ENCODE peak calls at places on chromosomes 6 and 20, in six cellular contexts. One of them, this sample, is unnamed.

GRCh38 chr20:25223179-25223661 is 24.7 kb upstream of the PYGB start:
- DNase-seq in effector memory CD4-positive, alpha-beta T cell: no peak
- DNase-seq in IMR-90: peak
- DNase-seq in stimulated activated naive CD4-positive, alpha-beta T cell: no peak
- DNase-seq in T-helper 2 cell: no peak
- DNase-seq in AG20443: peak
- DNase-seq in this sample: no peak

GRCh38 chr6:105250523-105250922 is 70.7 kb upstream of the POPDC3 start:
- DNase-seq in stimulated activated naive CD4-positive, alpha-beta T cell: no peak
- DNase-seq in T-helper 2 cell: no peak
- DNase-seq in effector memory CD4-positive, alpha-beta T cell: no peak
- DNase-seq in AG20443: no peak
- DNase-seq in IMR-90: no peak
- DNase-seq in this sample: no peak

GRCh38 chr20:62900692-62901584 is 25.4 kb downstream of the DIDO1 start:
- DNase-seq in stimulated activated naive CD4-positive, alpha-beta T cell: peak
- DNase-seq in AG20443: no peak
- DNase-seq in IMR-90: no peak
- DNase-seq in effector memory CD4-positive, alpha-beta T cell: no peak
- DNase-seq in T-helper 2 cell: no peak
- DNase-seq in this sample: no peak

GRCh38 chr6:134173007-134173690 is 120.7 kb upstream of the SLC2A12 start:
- DNase-seq in IMR-90: peak
- DNase-seq in stimulated activated naive CD4-positive, alpha-beta T cell: no peak
- DNase-seq in T-helper 2 cell: no peak
- DNase-seq in AG20443: no peak
- DNase-seq in effector memory CD4-positive, alpha-beta T cell: no peak
- DNase-seq in this sample: no peak

GRCh38 chr6:3386374-3386857 is 70.4 kb downstream of the SLC22A23 start:
- DNase-seq in T-helper 2 cell: no peak
- DNase-seq in AG20443: no peak
- DNase-seq in stimulated activated naive CD4-positive, alpha-beta T cell: no peak
- DNase-seq in effector memory CD4-positive, alpha-beta T cell: no peak
- DNase-seq in IMR-90: no peak
- DNase-seq in this sample: no peak

GRCh38 chr6:142975272-142975805 is 30.4 kb upstream of the HIVEP2 start:
- DNase-seq in IMR-90: no peak
- DNase-seq in T-helper 2 cell: no peak
- DNase-seq in AG20443: no peak
- DNase-seq in effector memory CD4-positive, alpha-beta T cell: no peak
- DNase-seq in stimulated activated naive CD4-positive, alpha-beta T cell: no peak
- DNase-seq in this sample: no peak

GRCh38 chr20:49508435-49509199 is 26.1 kb upstream of the KCNB1 start:
- DNase-seq in T-helper 2 cell: no peak
- DNase-seq in IMR-90: peak
- DNase-seq in effector memory CD4-positive, alpha-beta T cell: no peak
- DNase-seq in AG20443: peak
- DNase-seq in stimulated activated naive CD4-positive, alpha-beta T cell: no peak
- DNase-seq in this sample: no peak

GRCh38 chr20:47925603-47926002 is 140.3 kb upstream of the SULF2 start:
- DNase-seq in T-helper 2 cell: no peak
- DNase-seq in AG20443: no peak
- DNase-seq in stimulated activated naive CD4-positive, alpha-beta T cell: no peak
- DNase-seq in effector memory CD4-positive, alpha-beta T cell: no peak
- DNase-seq in IMR-90: no peak
- DNase-seq in this sample: no peak

GRCh38 chr6:78701407-78701806 is 165.9 kb upstream of the IRAK1BP1 start:
- DNase-seq in stimulated activated naive CD4-positive, alpha-beta T cell: no peak
- DNase-seq in effector memory CD4-positive, alpha-beta T cell: no peak
- DNase-seq in AG20443: no peak
- DNase-seq in IMR-90: peak
- DNase-seq in T-helper 2 cell: no peak
- DNase-seq in this sample: no peak

GRCh38 chr6:151254451-151255081 is 14.8 kb downstream of the AKAP12 start:
- DNase-seq in IMR-90: peak
- DNase-seq in effector memory CD4-positive, alpha-beta T cell: no peak
- DNase-seq in T-helper 2 cell: no peak
- DNase-seq in stimulated activated naive CD4-positive, alpha-beta T cell: no peak
- DNase-seq in AG20443: peak
- DNase-seq in this sample: no peak

GRCh38 chr6:29516108-29516507 is 28.4 kb upstream of the MAS1L start:
- DNase-seq in stimulated activated naive CD4-positive, alpha-beta T cell: no peak
- DNase-seq in IMR-90: peak
- DNase-seq in T-helper 2 cell: no peak
- DNase-seq in effector memory CD4-positive, alpha-beta T cell: peak
- DNase-seq in AG20443: no peak
- DNase-seq in this sample: no peak

GRCh38 chr6:150025201-150025917 is at the start of gene RAET1L:
- DNase-seq in IMR-90: peak
- DNase-seq in stimulated activated naive CD4-positive, alpha-beta T cell: no peak
- DNase-seq in T-helper 2 cell: no peak
- DNase-seq in AG20443: peak
- DNase-seq in effector memory CD4-positive, alpha-beta T cell: no peak
- DNase-seq in this sample: no peak

GRCh38 chr6:147392917-147393625 is 115.4 kb upstream of the SAMD5 start:
- DNase-seq in IMR-90: no peak
- DNase-seq in effector memory CD4-positive, alpha-beta T cell: no peak
- DNase-seq in stimulated activated naive CD4-positive, alpha-beta T cell: no peak
- DNase-seq in T-helper 2 cell: no peak
- DNase-seq in AG20443: no peak
- DNase-seq in this sample: no peak

GRCh38 chr20:34089655-34090324 is 22.3 kb downstream of the EIF2S2 start:
- DNase-seq in AG20443: no peak
- DNase-seq in IMR-90: no peak
- DNase-seq in T-helper 2 cell: no peak
- DNase-seq in stimulated activated naive CD4-positive, alpha-beta T cell: no peak
- DNase-seq in effector memory CD4-positive, alpha-beta T cell: no peak
- DNase-seq in this sample: no peak

GRCh38 chr6:40788661-40789111 is 201.5 kb upstream of the LRFN2 start:
- DNase-seq in stimulated activated naive CD4-positive, alpha-beta T cell: no peak
- DNase-seq in AG20443: peak
- DNase-seq in T-helper 2 cell: no peak
- DNase-seq in IMR-90: no peak
- DNase-seq in effector memory CD4-positive, alpha-beta T cell: no peak
- DNase-seq in this sample: peak

GRCh38 chr6:18053555-18054445 is 66.4 kb upstream of the KIF13A start:
- DNase-seq in T-helper 2 cell: no peak
- DNase-seq in AG20443: no peak
- DNase-seq in stimulated activated naive CD4-positive, alpha-beta T cell: no peak
- DNase-seq in effector memory CD4-positive, alpha-beta T cell: no peak
- DNase-seq in IMR-90: peak
- DNase-seq in this sample: no peak

GRCh38 chr6:29112135-29112534 is 4.3 kb downstream of the OR2J3 start:
- DNase-seq in effector memory CD4-positive, alpha-beta T cell: no peak
- DNase-seq in stimulated activated naive CD4-positive, alpha-beta T cell: no peak
- DNase-seq in IMR-90: no peak
- DNase-seq in T-helper 2 cell: no peak
- DNase-seq in AG20443: no peak
- DNase-seq in this sample: no peak

GRCh38 chr6:47362857-47363461 is 53.3 kb upstream of the TNFRSF21 start:
- DNase-seq in AG20443: no peak
- DNase-seq in stimulated activated naive CD4-positive, alpha-beta T cell: no peak
- DNase-seq in T-helper 2 cell: no peak
- DNase-seq in IMR-90: no peak
- DNase-seq in effector memory CD4-positive, alpha-beta T cell: no peak
- DNase-seq in this sample: no peak

GRCh38 chr20:38645980-38646858 is 44.6 kb downstream of the ARHGAP40 start:
- DNase-seq in AG20443: peak
- DNase-seq in T-helper 2 cell: peak
- DNase-seq in stimulated activated naive CD4-positive, alpha-beta T cell: peak
- DNase-seq in effector memory CD4-positive, alpha-beta T cell: peak
- DNase-seq in IMR-90: peak
- DNase-seq in this sample: peak

GRCh38 chr6:158024566-158025297 is 43.1 kb downstream of the SYNJ2 start:
- DNase-seq in T-helper 2 cell: no peak
- DNase-seq in effector memory CD4-positive, alpha-beta T cell: no peak
- DNase-seq in AG20443: no peak
- DNase-seq in IMR-90: peak
- DNase-seq in stimulated activated naive CD4-positive, alpha-beta T cell: no peak
- DNase-seq in this sample: no peak

GRCh38 chr20:61990484-61990883 is 75.2 kb downstream of the TAF4 start:
- DNase-seq in stimulated activated naive CD4-positive, alpha-beta T cell: no peak
- DNase-seq in IMR-90: no peak
- DNase-seq in effector memory CD4-positive, alpha-beta T cell: no peak
- DNase-seq in T-helper 2 cell: no peak
- DNase-seq in AG20443: no peak
- DNase-seq in this sample: no peak

GRCh38 chr6:33699739-33700138 is 11.8 kb downstream of the UQCC2 start:
- DNase-seq in effector memory CD4-positive, alpha-beta T cell: no peak
- DNase-seq in AG20443: no peak
- DNase-seq in stimulated activated naive CD4-positive, alpha-beta T cell: no peak
- DNase-seq in IMR-90: no peak
- DNase-seq in T-helper 2 cell: no peak
- DNase-seq in this sample: no peak

GRCh38 chr20:23231561-23232218 is 118.9 kb upstream of the NXT1 start:
- DNase-seq in T-helper 2 cell: no peak
- DNase-seq in AG20443: peak
- DNase-seq in effector memory CD4-positive, alpha-beta T cell: no peak
- DNase-seq in stimulated activated naive CD4-positive, alpha-beta T cell: no peak
- DNase-seq in IMR-90: peak
- DNase-seq in this sample: no peak

GRCh38 chr6:16055852-16056251 is 73.0 kb upstream of the MYLIP start:
- DNase-seq in AG20443: no peak
- DNase-seq in effector memory CD4-positive, alpha-beta T cell: no peak
- DNase-seq in IMR-90: no peak
- DNase-seq in stimulated activated naive CD4-positive, alpha-beta T cell: no peak
- DNase-seq in T-helper 2 cell: no peak
- DNase-seq in this sample: no peak

GRCh38 chr6:11161031-11161966 is 49.8 kb upstream of the ERVFRD-1 start:
- DNase-seq in AG20443: peak
- DNase-seq in stimulated activated naive CD4-positive, alpha-beta T cell: no peak
- DNase-seq in IMR-90: peak
- DNase-seq in T-helper 2 cell: no peak
- DNase-seq in effector memory CD4-positive, alpha-beta T cell: no peak
- DNase-seq in this sample: no peak

GRCh38 chr6:95094751-95095150 is 482.6 kb upstream of the MANEA start:
- DNase-seq in T-helper 2 cell: no peak
- DNase-seq in stimulated activated naive CD4-positive, alpha-beta T cell: no peak
- DNase-seq in AG20443: peak
- DNase-seq in effector memory CD4-positive, alpha-beta T cell: no peak
- DNase-seq in IMR-90: peak
- DNase-seq in this sample: no peak

GRCh38 chr6:138034229-138034628 is 73.0 kb downstream of the PERP start:
- DNase-seq in T-helper 2 cell: no peak
- DNase-seq in IMR-90: no peak
- DNase-seq in AG20443: no peak
- DNase-seq in effector memory CD4-positive, alpha-beta T cell: no peak
- DNase-seq in stimulated activated naive CD4-positive, alpha-beta T cell: no peak
- DNase-seq in this sample: no peak

GRCh38 chr6:112018619-112019416 is 35.1 kb upstream of the CCN6 start:
- DNase-seq in IMR-90: no peak
- DNase-seq in AG20443: peak
- DNase-seq in effector memory CD4-positive, alpha-beta T cell: no peak
- DNase-seq in stimulated activated naive CD4-positive, alpha-beta T cell: no peak
- DNase-seq in T-helper 2 cell: no peak
- DNase-seq in this sample: no peak

GRCh38 chr6:81531869-81532561 is 220.5 kb downstream of the TENT5A start:
- DNase-seq in T-helper 2 cell: no peak
- DNase-seq in effector memory CD4-positive, alpha-beta T cell: no peak
- DNase-seq in stimulated activated naive CD4-positive, alpha-beta T cell: no peak
- DNase-seq in AG20443: no peak
- DNase-seq in IMR-90: peak
- DNase-seq in this sample: no peak

GRCh38 chr6:16925461-16925860 is 164.2 kb upstream of the ATXN1 start:
- DNase-seq in AG20443: peak
- DNase-seq in stimulated activated naive CD4-positive, alpha-beta T cell: no peak
- DNase-seq in T-helper 2 cell: no peak
- DNase-seq in IMR-90: peak
- DNase-seq in effector memory CD4-positive, alpha-beta T cell: no peak
- DNase-seq in this sample: no peak

GRCh38 chr6:152094276-152094675 is 286.8 kb downstream of the ESR1 start:
- DNase-seq in IMR-90: no peak
- DNase-seq in T-helper 2 cell: no peak
- DNase-seq in AG20443: no peak
- DNase-seq in stimulated activated naive CD4-positive, alpha-beta T cell: no peak
- DNase-seq in effector memory CD4-positive, alpha-beta T cell: no peak
- DNase-seq in this sample: no peak

GRCh38 chr6:133512410-133513016 is 271.4 kb downstream of the EYA4 start:
- DNase-seq in stimulated activated naive CD4-positive, alpha-beta T cell: no peak
- DNase-seq in T-helper 2 cell: no peak
- DNase-seq in IMR-90: peak
- DNase-seq in effector memory CD4-positive, alpha-beta T cell: no peak
- DNase-seq in AG20443: peak
- DNase-seq in this sample: no peak

GRCh38 chr6:168376120-168376519 is 56.5 kb upstream of the DACT2 start:
- DNase-seq in IMR-90: no peak
- DNase-seq in AG20443: no peak
- DNase-seq in effector memory CD4-positive, alpha-beta T cell: no peak
- DNase-seq in T-helper 2 cell: no peak
- DNase-seq in stimulated activated naive CD4-positive, alpha-beta T cell: no peak
- DNase-seq in this sample: no peak

GRCh38 chr20:4962257-4962855 is 39.0 kb downstream of the SLC23A2 start:
- DNase-seq in IMR-90: no peak
- DNase-seq in stimulated activated naive CD4-positive, alpha-beta T cell: peak
- DNase-seq in AG20443: no peak
- DNase-seq in T-helper 2 cell: no peak
- DNase-seq in effector memory CD4-positive, alpha-beta T cell: peak
- DNase-seq in this sample: no peak

GRCh38 chr20:13261460-13262301 is 40.6 kb downstream of the ISM1 start:
- DNase-seq in stimulated activated naive CD4-positive, alpha-beta T cell: peak
- DNase-seq in T-helper 2 cell: no peak
- DNase-seq in AG20443: peak
- DNase-seq in IMR-90: peak
- DNase-seq in effector memory CD4-positive, alpha-beta T cell: no peak
- DNase-seq in this sample: peak